ENCODE peak calls at places on chromosomes 5 and 9, in five cellular contexts. Q is GM06990, N is germinal center, S is NCI-H345, E is amygdala. I is an unnamed sample.

GRCh38 chr5:98106116-98107088 is 667.1 kb upstream of the RGMB start:
- DNase-seq in Q (no peak), N (no peak), S (no peak), E (no peak), I (no peak)

GRCh38 chr9:100425758-100426157 is 1.2 kb upstream of the MSANTD3 start:
- DNase-seq in Q (no peak), N (no peak), S (no peak), E (no peak), I (no peak)

GRCh38 chr9:89177021-89177400 is 1.6 kb downstream of the SHC3 start:
- DNase-seq in Q (no peak), N (no peak), S (no peak), E (no peak), I (no peak)

GRCh38 chr5:151758430-151759241 is at the start of gene ATOX1:
- DNase-seq in Q (peak), N (peak), S (peak), E (peak), I (peak)

GRCh38 chr9:87505869-87506678 is 8.4 kb downstream of the DAPK1 start:
- DNase-seq in Q (no peak), N (no peak), S (no peak), E (no peak), I (no peak)

GRCh38 chr5:32760091-32760509 is 49.0 kb downstream of the NPR3 start:
- DNase-seq in Q (no peak), N (no peak), S (no peak), E (no peak), I (no peak)

GRCh38 chr9:94174164-94174563 is 84.9 kb upstream of the ZNF169 start:
- DNase-seq in Q (no peak), N (no peak), S (no peak), E (no peak), I (no peak)

GRCh38 chr9:6055213-6055612 is 39.8 kb upstream of the RANBP6 start:
- DNase-seq in Q (peak), N (peak), S (peak), E (no peak), I (no peak)

GRCh38 chr5:62412549-62413329 is at the start of gene IPO11:
- DNase-seq in Q (peak), N (peak), S (peak), E (peak), I (peak)

GRCh38 chr9:16387382-16387781 is 483.1 kb downstream of the BNC2 start:
- DNase-seq in Q (no peak), N (no peak), S (no peak), E (no peak), I (no peak)

GRCh38 chr5:154115314-154115713 is 75.2 kb upstream of the GALNT10 start:
- DNase-seq in Q (no peak), N (no peak), S (no peak), E (no peak), I (no peak)

GRCh38 chr9:38708759-38709158 is 11.2 kb downstream of the FAM240B start:
- DNase-seq in Q (no peak), N (no peak), S (no peak), E (no peak), I (no peak)

GRCh38 chr5:15388856-15389255 is 111.1 kb upstream of the FBXL7 start:
- DNase-seq in Q (no peak), N (no peak), S (no peak), E (no peak), I (no peak)

GRCh38 chr9:130692365-130692764 is 1.2 kb upstream of the EXOSC2 start:
- DNase-seq in Q (no peak), N (no peak), S (no peak), E (no peak), I (no peak)

GRCh38 chr9:114691046-114691955 is 9.3 kb upstream of the TEX48 start:
- DNase-seq in Q (peak), N (no peak), S (no peak), E (no peak), I (no peak)

GRCh38 chr9:130263601-130264413 is 1.8 kb upstream of the HMCN2 start:
- DNase-seq in Q (no peak), N (no peak), S (no peak), E (no peak), I (no peak)

GRCh38 chr9:125911861-125912260 is 164.7 kb downstream of the PBX3 start:
- DNase-seq in Q (no peak), N (no peak), S (no peak), E (no peak), I (no peak)

GRCh38 chr5:661891-662750 is 31.0 kb downstream of the TPPP start:
- DNase-seq in Q (no peak), N (no peak), S (no peak), E (no peak), I (no peak)

GRCh38 chr5:14413331-14413750 is 168.3 kb upstream of the OTULINL start:
- DNase-seq in Q (no peak), N (no peak), S (no peak), E (no peak), I (no peak)

GRCh38 chr9:6506571-6506970 is 93.6 kb downstream of the UHRF2 start:
- DNase-seq in Q (no peak), N (no peak), S (no peak), E (no peak), I (no peak)

GRCh38 chr9:77422969-77423368 is 225.2 kb downstream of the GNA14 start:
- DNase-seq in Q (no peak), N (no peak), S (no peak), E (no peak), I (no peak)

GRCh38 chr9:114088571-114089170 is 10.4 kb downstream of the KIF12 start:
- DNase-seq in Q (no peak), N (no peak), S (no peak), E (no peak), I (no peak)

GRCh38 chr5:78761831-78762230 is 113.3 kb upstream of the LHFPL2 start:
- DNase-seq in Q (no peak), N (no peak), S (no peak), E (no peak), I (no peak)